ENCODE peak calls at places on chromosome 4, in nine cellular contexts. Y is pancreas; I is CD8-positive, alpha-beta T cell; G is OCI-LY7; F is heart left ventricle; D is mucosa of descending colon; U is upper lobe of right lung; Z is breast epithelium; W is neural progenitor cell. Q is an unnamed sample.

GRCh38 chr4:108043536-108043935 is 53.8 kb downstream of the HADH start:
- DNase-seq in G (peak; percentile 62), W (peak; percentile 92), F (no peak), D (no peak), Z (no peak), U (no peak), I (no peak), Y (no peak), Q (no peak)

GRCh38 chr4:139247241-139247640 is 32.8 kb downstream of the MGARP start:
- DNase-seq in Y (no peak), G (no peak), Z (no peak), F (no peak), D (no peak), W (no peak), I (no peak), U (no peak), Q (no peak)

GRCh38 chr4:26632916-26633315 is 49.0 kb downstream of the TBC1D19 start:
- DNase-seq in W (no peak), I (no peak), U (no peak), F (no peak), D (no peak), Y (no peak), Z (no peak), G (no peak), Q (no peak)

GRCh38 chr4:138677212-138677611 is 338.4 kb upstream of the NOCT start:
- DNase-seq in D (no peak), Z (no peak), W (no peak), Y (no peak), G (no peak), F (no peak), I (no peak), U (no peak), Q (no peak)

GRCh38 chr4:149999485-150000074 is 78.7 kb upstream of the DCLK2 start:
- DNase-seq in I (no peak), W (peak; percentile 64), G (peak; percentile 32), Y (no peak), Z (no peak), F (no peak), D (no peak), U (no peak), Q (peak; percentile 51)

GRCh38 chr4:73019462-73020047 is 50.0 kb downstream of the COX18 start:
- DNase-seq in D (no peak), F (no peak), G (peak; percentile 61), U (no peak), Y (no peak), W (peak; percentile 67), Z (no peak), I (no peak), Q (no peak)

GRCh38 chr4:175246941-175247340 is 328.8 kb downstream of the ADAM29 start:
- DNase-seq in Z (no peak), D (no peak), U (no peak), G (no peak), Y (no peak), I (no peak), F (no peak), W (no peak), Q (no peak)

GRCh38 chr4:3816983-3817382 is 50.8 kb downstream of the ADRA2C start:
- DNase-seq in I (no peak), U (no peak), D (peak; percentile 5), Y (peak; percentile 18), W (no peak), Z (no peak), F (no peak), G (no peak), Q (no peak)

GRCh38 chr4:38237139-38237538 is 276.9 kb downstream of the PTTG2 start:
- DNase-seq in Y (no peak), U (no peak), D (no peak), W (no peak), F (no peak), I (no peak), G (no peak), Z (no peak), Q (no peak)

GRCh38 chr4:124530464-124531077 is 182.0 kb downstream of the ANKRD50 start:
- DNase-seq in Y (no peak), I (no peak), U (no peak), G (no peak), Z (no peak), W (no peak), F (no peak), D (no peak), Q (no peak)

GRCh38 chr4:1727117-1728031 is 6.1 kb downstream of the TACC3 start:
- DNase-seq in Z (peak; percentile 63), U (peak; percentile 86), I (no peak), W (no peak), G (no peak), D (peak; percentile 82), Y (no peak), F (peak; percentile 84), Q (peak; percentile 60)

GRCh38 chr4:8198206-8198905 is 734 bp upstream of the SH3TC1 start:
- DNase-seq in Z (peak; percentile 43), U (peak; percentile 81), D (peak; percentile 75), G (no peak), I (no peak), W (no peak), Y (peak; percentile 73), F (no peak), Q (peak; percentile 54)

GRCh38 chr4:155342142-155342541 is 34.6 kb downstream of the MAP9 start:
- DNase-seq in F (no peak), W (no peak), Y (no peak), D (no peak), I (no peak), Z (no peak), U (no peak), G (no peak), Q (no peak)

GRCh38 chr4:122045533-122045932 is 93.7 kb upstream of the TRPC3 start:
- DNase-seq in W (no peak), G (no peak), Y (no peak), I (no peak), F (peak; percentile 36), D (no peak), Z (no peak), U (peak; percentile 70), Q (peak; percentile 50)

GRCh38 chr4:119049342-119049741 is 86.3 kb upstream of the MYOZ2 start:
- DNase-seq in Z (no peak), D (no peak), F (no peak), Y (no peak), U (no peak), W (no peak), G (no peak), I (no peak), Q (no peak)

GRCh38 chr4:22417408-22417807 is 98.5 kb downstream of the ADGRA3 start:
- DNase-seq in G (no peak), D (no peak), I (no peak), F (no peak), Z (no peak), W (no peak), Y (no peak), U (no peak), Q (no peak)

DNA sequence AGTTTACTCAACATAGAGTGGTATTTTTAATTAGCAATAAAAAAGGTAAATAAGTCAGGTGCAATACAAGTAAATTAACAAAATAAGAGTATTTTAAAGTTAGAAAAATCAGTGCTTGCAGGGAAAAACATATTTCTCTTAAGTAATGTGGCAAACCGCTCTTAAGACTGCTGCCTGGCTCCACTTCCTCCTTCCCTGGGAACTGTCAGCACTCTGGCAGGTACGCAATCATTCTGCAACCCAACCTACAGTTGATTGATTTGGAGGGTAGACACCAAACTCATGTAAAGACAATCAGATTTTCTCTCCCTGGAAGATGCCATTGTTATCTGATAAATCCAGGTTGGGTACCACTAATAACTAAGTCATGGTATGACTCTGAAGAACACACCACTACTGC is 63.9 kb downstream of the PPP3CA start:
- DNase-seq in U (no peak), Y (no peak), W (no peak), D (no peak), G (no peak), I (no peak), Z (no peak), F (no peak), Q (no peak)
- H3K4me1 ChIP-seq in U (peaks cover 50% of the 10 kb centered on the region), Y (peaks cover 55% of the 10 kb centered on the region), W (peaks cover 24% of the 10 kb centered on the region), D (peaks cover 2% of the 10 kb centered on the region), G (peaks cover 6% of the 10 kb centered on the region), I (peaks cover 16% of the 10 kb centered on the region), Z (no peaks in the 10 kb centered on the region), F (peaks cover 43% of the 10 kb centered on the region), Q (peaks cover 71% of the 10 kb centered on the region)

DNA sequence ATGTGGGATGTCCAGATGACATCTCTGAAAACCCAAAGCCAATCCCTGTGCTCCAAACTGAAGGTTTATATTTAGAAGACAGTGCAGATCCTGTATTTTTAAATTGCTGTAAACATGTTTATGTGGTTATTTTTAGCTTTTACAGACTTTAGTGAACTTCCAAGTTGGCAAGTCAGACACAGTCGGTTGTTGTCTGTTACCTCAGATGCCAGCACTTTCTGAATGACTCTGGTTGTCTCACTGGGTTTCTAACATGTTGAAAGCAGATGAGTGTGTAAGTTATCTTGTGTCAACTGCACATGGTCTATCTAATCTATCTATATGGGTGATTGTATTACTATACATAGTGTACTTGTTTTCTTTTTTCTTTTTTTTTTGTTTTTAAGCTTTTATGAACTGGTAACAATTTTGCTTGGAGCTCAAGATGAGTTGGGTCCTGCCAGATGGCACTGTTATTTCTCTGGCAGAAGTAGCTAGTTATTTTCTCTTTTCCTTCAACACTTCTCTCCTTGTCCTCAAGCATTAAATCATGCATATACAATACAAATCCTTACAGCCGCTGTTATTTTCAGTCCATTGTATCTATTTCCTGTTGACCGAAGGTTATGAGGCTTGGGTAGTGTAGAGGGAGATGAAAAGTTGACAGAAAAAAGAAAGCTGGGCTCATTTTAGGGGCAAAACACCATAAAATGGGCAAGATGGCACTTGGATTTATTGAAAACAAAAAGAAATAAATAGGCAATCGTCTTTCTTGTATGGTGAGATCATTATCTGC is 66.3 kb downstream of the GAB1 start:
- DNase-seq in W (no peak), Y (no peak), I (no peak), F (no peak), Z (no peak), D (no peak), G (peak; percentile 75), U (no peak), Q (no peak)
- H3K4me3 ChIP-seq in W (no peak overlapping the region), Y (no peak overlapping the region), I (no peak overlapping the region), F (no peak overlapping the region), Z (no peak overlapping the region), D (no peak overlapping the region), G (peak overlapping the region; percentile 60), U (no peak overlapping the region), Q (no peak overlapping the region)

DNA sequence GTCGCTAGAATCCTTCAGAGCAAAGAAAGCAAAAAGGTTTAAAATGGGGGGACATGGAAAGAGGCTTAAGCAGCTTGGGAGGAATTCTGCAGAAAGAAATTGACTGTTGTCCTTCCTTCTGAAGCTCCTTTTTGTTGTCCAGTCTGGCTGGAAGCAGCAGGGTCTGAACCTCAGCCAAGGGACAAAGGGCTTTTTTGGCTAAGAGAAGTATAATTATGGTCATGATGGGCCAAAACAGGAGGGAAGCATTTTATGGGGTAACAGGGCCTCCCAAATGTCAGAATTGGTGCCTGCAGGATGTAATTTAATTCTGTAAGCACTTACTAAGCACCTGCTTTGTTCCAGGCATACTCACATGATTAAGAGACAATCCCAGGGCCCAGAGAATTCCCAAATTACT is 74.2 kb upstream of the CPEB2 start:
- DNase-seq in U (no peak), F (no peak), Y (no peak), Z (no peak), G (no peak), I (no peak), W (peak; percentile 3), D (no peak), Q (no peak)
- TF ChIP-seq CTCF in U (no peak), F (no peak), Y (no peak), Z (no peak), G (no peak), I (no peak), W (no peak), D (no peak), Q (no peak)

DNA sequence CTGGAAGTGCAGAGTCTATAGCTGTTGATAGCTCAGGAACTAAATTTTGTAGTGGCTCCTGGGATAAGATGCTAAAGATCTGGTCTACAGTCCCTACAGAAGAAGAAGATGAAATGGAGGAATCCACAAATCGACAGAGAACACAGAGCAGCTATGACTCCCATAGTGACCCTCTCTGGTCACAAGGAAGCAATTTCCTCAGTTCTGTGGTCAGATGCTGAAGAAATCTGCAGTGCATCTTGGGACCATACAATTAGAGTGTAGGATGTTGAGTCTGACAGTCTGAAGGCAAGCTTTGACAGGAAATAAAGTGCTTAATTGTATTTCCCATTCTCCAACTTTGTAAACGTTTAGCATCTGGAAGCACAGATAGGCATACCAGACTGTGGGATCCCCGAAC is 8.8 kb downstream of the MANBA start:
- DNase-seq in I (no peak), W (no peak), U (no peak), F (no peak), Z (no peak), Y (no peak), G (no peak), D (no peak), Q (no peak)
- H3K4me1 ChIP-seq in I (no peaks in the 10 kb centered on the region), W (no peaks in the 10 kb centered on the region), U (peaks cover 10% of the 10 kb centered on the region), F (no peaks in the 10 kb centered on the region), Z (no peaks in the 10 kb centered on the region), Y (no peaks in the 10 kb centered on the region), G (no peaks in the 10 kb centered on the region), D (no peaks in the 10 kb centered on the region), Q (no peaks in the 10 kb centered on the region)